ENCODE peak calls at places on chromosomes 7 and 10, in seven cellular contexts. One of them, this sample, is unnamed.
A peak's percentile ranks its signal among the peaks of the same experiment; 100 is the strongest.

GRCh38 chr10:105056413-105056812 is 415.3 kb downstream of the SORCS3 start:
- DNase-seq in PC-3: no peak
- DNase-seq in activated T-cell treated with anti-CD3 and anti-CD28 coated beads for 1 hour: no peak
- DNase-seq in IMR-90: no peak
- DNase-seq in H54: no peak
- DNase-seq in stimulated activated CD4-positive, alpha-beta T cell treated with anti-CD3 and anti-CD28 coated beads, TNF-alpha, amount 100 ng/mL, for 24 hours: no peak
- DNase-seq in neuronal stem cell: no peak
- DNase-seq in this sample: no peak

GRCh38 chr7:44289341-44290249 is 35.8 kb downstream of the CAMK2B start:
- DNase-seq in PC-3: no peak
- DNase-seq in activated T-cell treated with anti-CD3 and anti-CD28 coated beads for 1 hour: no peak
- DNase-seq in IMR-90: no peak
- DNase-seq in H54: no peak
- DNase-seq in stimulated activated CD4-positive, alpha-beta T cell treated with anti-CD3 and anti-CD28 coated beads, TNF-alpha, amount 100 ng/mL, for 24 hours: no peak
- DNase-seq in neuronal stem cell: no peak
- DNase-seq in this sample: no peak

GRCh38 chr7:48180981-48181380 is 9.7 kb downstream of the ABCA13 start:
- DNase-seq in PC-3: peak; percentile 76
- DNase-seq in activated T-cell treated with anti-CD3 and anti-CD28 coated beads for 1 hour: no peak
- DNase-seq in IMR-90: peak; percentile 63
- DNase-seq in H54: no peak
- DNase-seq in stimulated activated CD4-positive, alpha-beta T cell treated with anti-CD3 and anti-CD28 coated beads, TNF-alpha, amount 100 ng/mL, for 24 hours: no peak
- DNase-seq in neuronal stem cell: no peak
- DNase-seq in this sample: peak; percentile 78

GRCh38 chr10:69684020-69684980 is 54.3 kb downstream of the FAM241B start:
- DNase-seq in PC-3: peak; percentile 63
- DNase-seq in activated T-cell treated with anti-CD3 and anti-CD28 coated beads for 1 hour: no peak
- DNase-seq in IMR-90: peak; percentile 22
- DNase-seq in H54: no peak
- DNase-seq in stimulated activated CD4-positive, alpha-beta T cell treated with anti-CD3 and anti-CD28 coated beads, TNF-alpha, amount 100 ng/mL, for 24 hours: no peak
- DNase-seq in neuronal stem cell: no peak
- DNase-seq in this sample: no peak

GRCh38 chr10:122013311-122013780 is 24.4 kb downstream of the TACC2 start:
- DNase-seq in PC-3: no peak
- DNase-seq in activated T-cell treated with anti-CD3 and anti-CD28 coated beads for 1 hour: no peak
- DNase-seq in IMR-90: no peak
- DNase-seq in H54: no peak
- DNase-seq in stimulated activated CD4-positive, alpha-beta T cell treated with anti-CD3 and anti-CD28 coated beads, TNF-alpha, amount 100 ng/mL, for 24 hours: no peak
- DNase-seq in neuronal stem cell: no peak
- DNase-seq in this sample: no peak

GRCh38 chr7:32214913-32215312 is 144.7 kb upstream of the PDE1C start:
- DNase-seq in PC-3: no peak
- DNase-seq in activated T-cell treated with anti-CD3 and anti-CD28 coated beads for 1 hour: no peak
- DNase-seq in IMR-90: no peak
- DNase-seq in H54: no peak
- DNase-seq in stimulated activated CD4-positive, alpha-beta T cell treated with anti-CD3 and anti-CD28 coated beads, TNF-alpha, amount 100 ng/mL, for 24 hours: no peak
- DNase-seq in neuronal stem cell: no peak
- DNase-seq in this sample: no peak

GRCh38 chr10:78687616-78688015 is 381.1 kb upstream of the ZMIZ1 start:
- DNase-seq in PC-3: no peak
- DNase-seq in activated T-cell treated with anti-CD3 and anti-CD28 coated beads for 1 hour: no peak
- DNase-seq in IMR-90: peak; percentile 22
- DNase-seq in H54: no peak
- DNase-seq in stimulated activated CD4-positive, alpha-beta T cell treated with anti-CD3 and anti-CD28 coated beads, TNF-alpha, amount 100 ng/mL, for 24 hours: no peak
- DNase-seq in neuronal stem cell: no peak
- DNase-seq in this sample: peak; percentile 26

GRCh38 chr7:27154901-27155815 is 1.3 kb downstream of the HOXA7 start:
- DNase-seq in PC-3: no peak
- DNase-seq in activated T-cell treated with anti-CD3 and anti-CD28 coated beads for 1 hour: no peak
- DNase-seq in IMR-90: no peak
- DNase-seq in H54: no peak
- DNase-seq in stimulated activated CD4-positive, alpha-beta T cell treated with anti-CD3 and anti-CD28 coated beads, TNF-alpha, amount 100 ng/mL, for 24 hours: no peak
- DNase-seq in neuronal stem cell: no peak
- DNase-seq in this sample: no peak

GRCh38 chr7:12031638-12032037 is 179.5 kb upstream of the TMEM106B start:
- DNase-seq in PC-3: peak; percentile 71
- DNase-seq in activated T-cell treated with anti-CD3 and anti-CD28 coated beads for 1 hour: no peak
- DNase-seq in IMR-90: peak; percentile 64
- DNase-seq in H54: peak; percentile 26
- DNase-seq in stimulated activated CD4-positive, alpha-beta T cell treated with anti-CD3 and anti-CD28 coated beads, TNF-alpha, amount 100 ng/mL, for 24 hours: no peak
- DNase-seq in neuronal stem cell: no peak
- DNase-seq in this sample: no peak

GRCh38 chr10:133442967-133443924 is 10.5 kb upstream of the SCART1 start:
- DNase-seq in PC-3: no peak
- DNase-seq in activated T-cell treated with anti-CD3 and anti-CD28 coated beads for 1 hour: no peak
- DNase-seq in IMR-90: no peak
- DNase-seq in H54: no peak
- DNase-seq in stimulated activated CD4-positive, alpha-beta T cell treated with anti-CD3 and anti-CD28 coated beads, TNF-alpha, amount 100 ng/mL, for 24 hours: no peak
- DNase-seq in neuronal stem cell: no peak
- DNase-seq in this sample: no peak

GRCh38 chr10:62858364-62858763 is 42.2 kb upstream of the EGR2 start:
- DNase-seq in PC-3: no peak
- DNase-seq in activated T-cell treated with anti-CD3 and anti-CD28 coated beads for 1 hour: no peak
- DNase-seq in IMR-90: peak; percentile 3
- DNase-seq in H54: no peak
- DNase-seq in stimulated activated CD4-positive, alpha-beta T cell treated with anti-CD3 and anti-CD28 coated beads, TNF-alpha, amount 100 ng/mL, for 24 hours: no peak
- DNase-seq in neuronal stem cell: no peak
- DNase-seq in this sample: no peak

GRCh38 chr7:29500719-29501118 is 62.9 kb upstream of the PRR15 start:
- DNase-seq in PC-3: no peak
- DNase-seq in activated T-cell treated with anti-CD3 and anti-CD28 coated beads for 1 hour: no peak
- DNase-seq in IMR-90: no peak
- DNase-seq in H54: no peak
- DNase-seq in stimulated activated CD4-positive, alpha-beta T cell treated with anti-CD3 and anti-CD28 coated beads, TNF-alpha, amount 100 ng/mL, for 24 hours: no peak
- DNase-seq in neuronal stem cell: no peak
- DNase-seq in this sample: no peak

GRCh38 chr7:28165971-28166955 is 14.3 kb downstream of the JAZF1 start:
- DNase-seq in PC-3: peak; percentile 66
- DNase-seq in activated T-cell treated with anti-CD3 and anti-CD28 coated beads for 1 hour: no peak
- DNase-seq in IMR-90: peak; percentile 92
- DNase-seq in H54: no peak
- DNase-seq in stimulated activated CD4-positive, alpha-beta T cell treated with anti-CD3 and anti-CD28 coated beads, TNF-alpha, amount 100 ng/mL, for 24 hours: no peak
- DNase-seq in neuronal stem cell: no peak
- DNase-seq in this sample: peak; percentile 78

GRCh38 chr7:156194813-156195212 is 382.6 kb upstream of the SHH start:
- DNase-seq in PC-3: no peak
- DNase-seq in activated T-cell treated with anti-CD3 and anti-CD28 coated beads for 1 hour: no peak
- DNase-seq in IMR-90: no peak
- DNase-seq in H54: no peak
- DNase-seq in stimulated activated CD4-positive, alpha-beta T cell treated with anti-CD3 and anti-CD28 coated beads, TNF-alpha, amount 100 ng/mL, for 24 hours: no peak
- DNase-seq in neuronal stem cell: no peak
- DNase-seq in this sample: no peak

GRCh38 chr7:101302641-101303101 is 18.9 kb downstream of the IFT22 start:
- DNase-seq in PC-3: no peak
- DNase-seq in activated T-cell treated with anti-CD3 and anti-CD28 coated beads for 1 hour: no peak
- DNase-seq in IMR-90: no peak
- DNase-seq in H54: no peak
- DNase-seq in stimulated activated CD4-positive, alpha-beta T cell treated with anti-CD3 and anti-CD28 coated beads, TNF-alpha, amount 100 ng/mL, for 24 hours: no peak
- DNase-seq in neuronal stem cell: no peak
- DNase-seq in this sample: no peak

GRCh38 chr10:133133471-133134231 is 26.4 kb upstream of the KNDC1 start:
- DNase-seq in PC-3: no peak
- DNase-seq in activated T-cell treated with anti-CD3 and anti-CD28 coated beads for 1 hour: no peak
- DNase-seq in IMR-90: no peak
- DNase-seq in H54: no peak
- DNase-seq in stimulated activated CD4-positive, alpha-beta T cell treated with anti-CD3 and anti-CD28 coated beads, TNF-alpha, amount 100 ng/mL, for 24 hours: no peak
- DNase-seq in neuronal stem cell: no peak
- DNase-seq in this sample: no peak

GRCh38 chr7:91995391-91995790 is 54.7 kb downstream of the AKAP9 start:
- DNase-seq in PC-3: no peak
- DNase-seq in activated T-cell treated with anti-CD3 and anti-CD28 coated beads for 1 hour: no peak
- DNase-seq in IMR-90: no peak
- DNase-seq in H54: no peak
- DNase-seq in stimulated activated CD4-positive, alpha-beta T cell treated with anti-CD3 and anti-CD28 coated beads, TNF-alpha, amount 100 ng/mL, for 24 hours: no peak
- DNase-seq in neuronal stem cell: no peak
- DNase-seq in this sample: no peak

GRCh38 chr10:50439806-50440205 is 183.9 kb downstream of the SGMS1 start:
- DNase-seq in PC-3: no peak
- DNase-seq in activated T-cell treated with anti-CD3 and anti-CD28 coated beads for 1 hour: no peak
- DNase-seq in IMR-90: peak; percentile 42
- DNase-seq in H54: no peak
- DNase-seq in stimulated activated CD4-positive, alpha-beta T cell treated with anti-CD3 and anti-CD28 coated beads, TNF-alpha, amount 100 ng/mL, for 24 hours: no peak
- DNase-seq in neuronal stem cell: no peak
- DNase-seq in this sample: no peak

GRCh38 chr10:3654496-3654895 is 130.5 kb downstream of the KLF6 start:
- DNase-seq in PC-3: peak; percentile 47
- DNase-seq in activated T-cell treated with anti-CD3 and anti-CD28 coated beads for 1 hour: no peak
- DNase-seq in IMR-90: peak; percentile 18
- DNase-seq in H54: peak; percentile 15
- DNase-seq in stimulated activated CD4-positive, alpha-beta T cell treated with anti-CD3 and anti-CD28 coated beads, TNF-alpha, amount 100 ng/mL, for 24 hours: no peak
- DNase-seq in neuronal stem cell: no peak
- DNase-seq in this sample: no peak

GRCh38 chr10:34492081-34492480 is 323.0 kb downstream of the PARD3 start:
- DNase-seq in PC-3: peak; percentile 94
- DNase-seq in activated T-cell treated with anti-CD3 and anti-CD28 coated beads for 1 hour: no peak
- DNase-seq in IMR-90: no peak
- DNase-seq in H54: no peak
- DNase-seq in stimulated activated CD4-positive, alpha-beta T cell treated with anti-CD3 and anti-CD28 coated beads, TNF-alpha, amount 100 ng/mL, for 24 hours: no peak
- DNase-seq in neuronal stem cell: no peak
- DNase-seq in this sample: no peak

GRCh38 chr7:55185941-55186609 is 167.3 kb downstream of the EGFR start:
- DNase-seq in PC-3: peak; percentile 97
- DNase-seq in activated T-cell treated with anti-CD3 and anti-CD28 coated beads for 1 hour: no peak
- DNase-seq in IMR-90: peak; percentile 96
- DNase-seq in H54: peak; percentile 100
- DNase-seq in stimulated activated CD4-positive, alpha-beta T cell treated with anti-CD3 and anti-CD28 coated beads, TNF-alpha, amount 100 ng/mL, for 24 hours: no peak
- DNase-seq in neuronal stem cell: no peak
- DNase-seq in this sample: peak; percentile 84

GRCh38 chr10:12466701-12467100 is 117.4 kb downstream of the CAMK1D start:
- DNase-seq in PC-3: no peak
- DNase-seq in activated T-cell treated with anti-CD3 and anti-CD28 coated beads for 1 hour: no peak
- DNase-seq in IMR-90: peak; percentile 18
- DNase-seq in H54: peak; percentile 44
- DNase-seq in stimulated activated CD4-positive, alpha-beta T cell treated with anti-CD3 and anti-CD28 coated beads, TNF-alpha, amount 100 ng/mL, for 24 hours: no peak
- DNase-seq in neuronal stem cell: no peak
- DNase-seq in this sample: no peak

GRCh38 chr10:51896849-51897248 is 197.5 kb upstream of the CSTF2T start:
- DNase-seq in PC-3: no peak
- DNase-seq in activated T-cell treated with anti-CD3 and anti-CD28 coated beads for 1 hour: no peak
- DNase-seq in IMR-90: peak; percentile 82
- DNase-seq in H54: no peak
- DNase-seq in stimulated activated CD4-positive, alpha-beta T cell treated with anti-CD3 and anti-CD28 coated beads, TNF-alpha, amount 100 ng/mL, for 24 hours: no peak
- DNase-seq in neuronal stem cell: no peak
- DNase-seq in this sample: peak; percentile 86

GRCh38 chr10:73207883-73208282 is 39.2 kb downstream of the DNAJC9 start:
- DNase-seq in PC-3: no peak
- DNase-seq in activated T-cell treated with anti-CD3 and anti-CD28 coated beads for 1 hour: no peak
- DNase-seq in IMR-90: no peak
- DNase-seq in H54: no peak
- DNase-seq in stimulated activated CD4-positive, alpha-beta T cell treated with anti-CD3 and anti-CD28 coated beads, TNF-alpha, amount 100 ng/mL, for 24 hours: no peak
- DNase-seq in neuronal stem cell: no peak
- DNase-seq in this sample: no peak

GRCh38 chr7:171364-171904 is 20.9 kb upstream of the FAM20C start:
- DNase-seq in PC-3: no peak
- DNase-seq in activated T-cell treated with anti-CD3 and anti-CD28 coated beads for 1 hour: no peak
- DNase-seq in IMR-90: no peak
- DNase-seq in H54: no peak
- DNase-seq in stimulated activated CD4-positive, alpha-beta T cell treated with anti-CD3 and anti-CD28 coated beads, TNF-alpha, amount 100 ng/mL, for 24 hours: no peak
- DNase-seq in neuronal stem cell: no peak
- DNase-seq in this sample: no peak

GRCh38 chr7:149071641-149072437 is 18.7 kb downstream of the ZNF786 start:
- DNase-seq in PC-3: no peak
- DNase-seq in activated T-cell treated with anti-CD3 and anti-CD28 coated beads for 1 hour: peak; percentile 29
- DNase-seq in IMR-90: peak; percentile 5
- DNase-seq in H54: no peak
- DNase-seq in stimulated activated CD4-positive, alpha-beta T cell treated with anti-CD3 and anti-CD28 coated beads, TNF-alpha, amount 100 ng/mL, for 24 hours: no peak
- DNase-seq in neuronal stem cell: peak; percentile 11
- DNase-seq in this sample: no peak

GRCh38 chr10:55897436-55897835 is 463.6 kb downstream of the ZWINT start:
- DNase-seq in PC-3: no peak
- DNase-seq in activated T-cell treated with anti-CD3 and anti-CD28 coated beads for 1 hour: no peak
- DNase-seq in IMR-90: no peak
- DNase-seq in H54: no peak
- DNase-seq in stimulated activated CD4-positive, alpha-beta T cell treated with anti-CD3 and anti-CD28 coated beads, TNF-alpha, amount 100 ng/mL, for 24 hours: no peak
- DNase-seq in neuronal stem cell: no peak
- DNase-seq in this sample: no peak

GRCh38 chr10:43231523-43232078 is 35.3 kb downstream of the RASGEF1A start:
- DNase-seq in PC-3: no peak
- DNase-seq in activated T-cell treated with anti-CD3 and anti-CD28 coated beads for 1 hour: no peak
- DNase-seq in IMR-90: no peak
- DNase-seq in H54: no peak
- DNase-seq in stimulated activated CD4-positive, alpha-beta T cell treated with anti-CD3 and anti-CD28 coated beads, TNF-alpha, amount 100 ng/mL, for 24 hours: no peak
- DNase-seq in neuronal stem cell: no peak
- DNase-seq in this sample: no peak

GRCh38 chr7:26508481-26508880 is 216.8 kb downstream of the SNX10 start:
- DNase-seq in PC-3: peak; percentile 38
- DNase-seq in activated T-cell treated with anti-CD3 and anti-CD28 coated beads for 1 hour: no peak
- DNase-seq in IMR-90: no peak
- DNase-seq in H54: no peak
- DNase-seq in stimulated activated CD4-positive, alpha-beta T cell treated with anti-CD3 and anti-CD28 coated beads, TNF-alpha, amount 100 ng/mL, for 24 hours: no peak
- DNase-seq in neuronal stem cell: no peak
- DNase-seq in this sample: no peak

GRCh38 chr10:82397859-82398258 is 522.9 kb downstream of the NRG3 start:
- DNase-seq in PC-3: no peak
- DNase-seq in activated T-cell treated with anti-CD3 and anti-CD28 coated beads for 1 hour: no peak
- DNase-seq in IMR-90: no peak
- DNase-seq in H54: no peak
- DNase-seq in stimulated activated CD4-positive, alpha-beta T cell treated with anti-CD3 and anti-CD28 coated beads, TNF-alpha, amount 100 ng/mL, for 24 hours: no peak
- DNase-seq in neuronal stem cell: peak; percentile 23
- DNase-seq in this sample: no peak

GRCh38 chr10:101967713-101968112 is 88.3 kb downstream of the ARMH3 start:
- DNase-seq in PC-3: peak; percentile 64
- DNase-seq in activated T-cell treated with anti-CD3 and anti-CD28 coated beads for 1 hour: no peak
- DNase-seq in IMR-90: peak; percentile 73
- DNase-seq in H54: peak; percentile 42
- DNase-seq in stimulated activated CD4-positive, alpha-beta T cell treated with anti-CD3 and anti-CD28 coated beads, TNF-alpha, amount 100 ng/mL, for 24 hours: no peak
- DNase-seq in neuronal stem cell: no peak
- DNase-seq in this sample: no peak

This sample was measured in BJ.